ENCODE peak calls at places on chromosomes 6 and 20, in ten cellular contexts. Y, K, N, L, A, R, J, T, E and Z are unnamed samples.

GRCh38 chr20:49712918-49713778 is 530 bp downstream of the B4GALT5 start:
- DNase-seq in T (peak; percentile 60), K (peak; percentile 53), N (peak; percentile 23), Y (no peak), L (peak; percentile 39), E (peak; percentile 62), R (peak; percentile 25), A (no peak), J (peak; percentile 62), Z (no peak)

GRCh38 chr6:130034815-130035146 is 16.4 kb downstream of the L3MBTL3 start:
- DNase-seq in J (no peak), T (no peak), N (no peak), K (no peak), L (no peak), E (no peak), R (no peak), Y (no peak), A (no peak), Z (no peak)

GRCh38 chr20:48787861-48788375 is 39.9 kb downstream of the PREX1 start:
- DNase-seq in K (no peak), Y (no peak), R (no peak), L (no peak), T (peak; percentile 73), E (peak; percentile 79), A (no peak), J (no peak), N (no peak), Z (no peak)

GRCh38 chr20:40659567-40659966 is 29.5 kb downstream of the MAFB start:
- DNase-seq in K (no peak), Y (no peak), A (no peak), N (no peak), J (no peak), R (no peak), L (no peak), T (no peak), E (no peak), Z (no peak)

GRCh38 chr20:1652104-1652503 is 5.5 kb downstream of the SIRPG start:
- DNase-seq in L (no peak), J (no peak), A (no peak), N (no peak), E (no peak), R (no peak), K (no peak), T (no peak), Y (no peak), Z (no peak)

GRCh38 chr20:10763117-10763516 is 89.3 kb upstream of the JAG1 start:
- DNase-seq in J (no peak), T (peak; percentile 47), E (peak; percentile 13), N (no peak), K (no peak), R (no peak), Y (no peak), L (no peak), A (no peak), Z (no peak)

GRCh38 chr20:2692036-2692885 is at the start of gene EBF4:
- DNase-seq in N (peak; percentile 20), T (peak; percentile 75), Y (peak; percentile 18), A (peak; percentile 75), E (no peak), R (no peak), L (peak; percentile 17), J (no peak), K (peak; percentile 73), Z (peak; percentile 52)

GRCh38 chr20:45341939-45342862 is 6.0 kb downstream of the SDC4 start:
- DNase-seq in N (no peak), A (peak; percentile 48), K (peak; percentile 75), Y (peak; percentile 88), T (peak; percentile 63), E (no peak), J (peak; percentile 32), R (no peak), L (no peak), Z (peak; percentile 70)

GRCh38 chr20:44662256-44662655 is 10.8 kb upstream of the ADA start:
- DNase-seq in K (no peak), Y (no peak), T (no peak), A (no peak), J (no peak), E (no peak), R (no peak), L (no peak), N (no peak), Z (no peak)

GRCh38 chr20:49631856-49632418 is 64.0 kb upstream of the PTGIS start:
- DNase-seq in A (no peak), L (no peak), J (no peak), T (no peak), K (no peak), Y (no peak), E (no peak), R (no peak), N (no peak), Z (no peak)